ENCODE peak calls at places on chromosomes 13 and 19, in seven cellular contexts. M is stomach, L is cardiac muscle cell, P is GM23338, T is testis, D is neural progenitor cell, J is IMR-90. F is an unnamed sample.

GRCh38 chr13:24038846-24039330 is 121.6 kb upstream of the SPATA13 start:
- DNase-seq in T (no peak), D (no peak), L (peak), P (no peak), M (no peak), J (peak), F (no peak)

GRCh38 chr13:57740719-57741118 is 109.2 kb downstream of the PCDH17 start:
- DNase-seq in J (no peak), L (no peak), T (no peak), P (no peak), M (no peak), D (no peak), F (peak)

GRCh38 chr13:43546260-43546659 is 240.5 kb downstream of the ENOX1 start:
- DNase-seq in T (peak), D (peak), L (peak), P (no peak), M (no peak), J (no peak), F (peak)

GRCh38 chr19:16497042-16497441 is 848 bp downstream of the C19orf44 start:
- DNase-seq in J (no peak), P (no peak), T (no peak), L (no peak), M (no peak), D (no peak), F (no peak)

GRCh38 chr13:53648673-53649072 is 620.1 kb downstream of the OLFM4 start:
- DNase-seq in M (no peak), P (no peak), D (no peak), T (no peak), J (no peak), L (no peak), F (no peak)

GRCh38 chr19:38250821-38251563 is 5.2 kb downstream of the PPP1R14A start:
- DNase-seq in M (peak), L (peak), T (peak), J (no peak), P (peak), D (no peak), F (peak)

GRCh38 chr19:5006201-5006600 is 37.3 kb downstream of the KDM4B start:
- DNase-seq in J (peak), D (no peak), L (peak), T (no peak), P (no peak), M (no peak), F (no peak)

GRCh38 chr19:51274371-51274770 is 23.5 kb downstream of the SIGLECL1 start:
- DNase-seq in T (no peak), M (no peak), L (no peak), P (no peak), J (no peak), D (no peak), F (no peak)

GRCh38 chr13:43986395-43986794 is 106.7 kb downstream of the LACC1 start:
- DNase-seq in D (no peak), J (no peak), L (no peak), P (no peak), M (no peak), T (no peak), F (peak)

GRCh38 chr13:114286808-114287207 is 5.4 kb downstream of the UPF3A start:
- DNase-seq in P (no peak), T (no peak), D (no peak), L (no peak), J (peak), M (no peak), F (no peak)

GRCh38 chr19:13906525-13906904 is 514 bp downstream of the CC2D1A start:
- DNase-seq in L (no peak), M (peak), J (no peak), D (no peak), T (peak), P (peak), F (no peak)

GRCh38 chr19:38168632-38169031 is 55.4 kb downstream of the DPF1 start:
- DNase-seq in M (no peak), L (no peak), T (no peak), P (peak), J (no peak), D (no peak), F (no peak)

GRCh38 chr13:33676700-33677048 is 141.3 kb upstream of the RFC3 start:
- DNase-seq in M (peak), P (peak), T (peak), J (peak), D (no peak), L (peak), F (peak)

GRCh38 chr19:12884926-12885748 is 1.9 kb downstream of the KLF1 start:
- DNase-seq in L (peak), T (peak), D (peak), J (peak), P (peak), M (peak), F (peak)

GRCh38 chr13:74166286-74166685 is 32.1 kb upstream of the KLF12 start:
- DNase-seq in P (no peak), M (no peak), J (peak), T (no peak), D (no peak), L (no peak), F (no peak)

GRCh38 chr13:41971848-41972247 is 10.9 kb upstream of the VWA8 start:
- DNase-seq in J (no peak), M (no peak), P (no peak), D (no peak), T (no peak), L (no peak), F (no peak)

GRCh38 chr19:4970558-4971423 is 1.9 kb downstream of the KDM4B start:
- DNase-seq in L (peak), D (peak), T (peak), P (peak), J (no peak), M (peak), F (no peak)

GRCh38 chr19:13044160-13044853 is 49.0 kb downstream of the NFIX start:
- DNase-seq in P (no peak), D (no peak), M (no peak), J (peak), L (no peak), T (no peak), F (peak)

GRCh38 chr13:32905063-32905863 is 111.0 kb upstream of the KL start:
- DNase-seq in D (no peak), T (no peak), L (no peak), J (peak), P (peak), M (no peak), F (no peak)

GRCh38 chr13:43257765-43258164 is 234.4 kb downstream of the DNAJC15 start:
- DNase-seq in L (no peak), P (no peak), T (no peak), D (no peak), M (no peak), J (no peak), F (no peak)

GRCh38 chr13:32889986-32890565 is 126.1 kb upstream of the KL start:
- DNase-seq in M (no peak), P (no peak), T (no peak), D (no peak), L (no peak), J (no peak), F (no peak)

GRCh38 chr13:45280751-45281634 is 60.0 kb downstream of the TPT1 start:
- DNase-seq in J (peak), D (peak), P (peak), M (peak), L (peak), T (peak), F (peak)

GRCh38 chr13:29937836-29938235 is 87.4 kb upstream of the UBL3 start:
- DNase-seq in L (no peak), M (no peak), D (no peak), J (no peak), T (no peak), P (peak), F (no peak)

GRCh38 chr13:97202761-97203160 is 19.4 kb upstream of the MBNL2 start:
- DNase-seq in T (no peak), J (no peak), M (no peak), P (no peak), L (no peak), D (no peak), F (no peak)

GRCh38 chr19:49340069-49340864 is 5.1 kb downstream of the CD37 start:
- DNase-seq in D (peak), L (peak), T (peak), J (no peak), M (peak), P (peak), F (peak)

GRCh38 chr19:44607049-44607448 is 6.3 kb upstream of the IGSF23 start:
- DNase-seq in D (no peak), J (peak), M (no peak), T (no peak), L (no peak), P (no peak), F (no peak)

GRCh38 chr13:54742984-54743383 is 1714.4 kb downstream of the OLFM4 start:
- DNase-seq in D (no peak), P (no peak), M (no peak), L (no peak), J (no peak), T (no peak), F (no peak)

GRCh38 chr19:20999731-21000352 is 20.6 kb upstream of the ZNF430 start:
- DNase-seq in M (peak), L (peak), J (peak), T (peak), P (peak), D (peak), F (peak)

GRCh38 chr13:95553614-95554385 is 1.3 kb downstream of the CLDN10 start:
- DNase-seq in L (peak), D (peak), J (no peak), P (peak), T (no peak), M (no peak), F (no peak)

GRCh38 chr19:31071157-31071855 is 277.9 kb downstream of the TSHZ3 start:
- DNase-seq in M (no peak), T (no peak), J (no peak), P (peak), L (no peak), D (no peak), F (no peak)

GRCh38 chr19:35462476-35462953 is 14.5 kb downstream of the FFAR2 start:
- DNase-seq in T (no peak), D (no peak), P (no peak), J (no peak), L (no peak), M (no peak), F (no peak)
- H3K4me3 ChIP-seq in T (no peak), D (no peak), P (no peak), J (no peak), L (no peak), M (no peak), F (no peak)

DNA sequence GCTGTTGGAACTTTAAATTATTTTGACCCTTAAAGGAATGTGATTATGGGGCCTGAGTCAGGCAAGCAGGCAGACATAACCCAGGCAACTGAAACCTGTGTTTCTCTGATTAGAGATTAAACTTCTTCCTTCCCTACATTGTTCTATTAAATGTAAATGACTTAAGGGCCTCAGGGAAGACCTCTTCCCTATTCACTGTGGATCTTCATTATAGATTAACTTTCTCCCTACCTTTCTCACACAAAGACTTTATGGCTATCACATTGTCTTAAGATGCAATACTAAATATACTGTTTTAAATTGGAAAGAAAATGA is 8.8 kb upstream of the METTL21C start:
- DNase-seq in T (no peak), M (no peak), J (no peak), D (no peak), P (no peak), L (no peak), F (no peak)
- TF ChIP-seq CTCF in T (no peak), M (no peak), J (no peak), D (no peak), P (no peak), L (no peak), F (no peak)

GRCh38 chr19:39407394-39407643 is 672 bp downstream of the ZFP36 start:
- DNase-seq in P (no peak), L (no peak), T (no peak), D (no peak), M (no peak), J (no peak), F (no peak)
- H3K27ac ChIP-seq in P (peak), L (peak), T (peak), D (no peak), M (peak), J (peak), F (peak)

DNA sequence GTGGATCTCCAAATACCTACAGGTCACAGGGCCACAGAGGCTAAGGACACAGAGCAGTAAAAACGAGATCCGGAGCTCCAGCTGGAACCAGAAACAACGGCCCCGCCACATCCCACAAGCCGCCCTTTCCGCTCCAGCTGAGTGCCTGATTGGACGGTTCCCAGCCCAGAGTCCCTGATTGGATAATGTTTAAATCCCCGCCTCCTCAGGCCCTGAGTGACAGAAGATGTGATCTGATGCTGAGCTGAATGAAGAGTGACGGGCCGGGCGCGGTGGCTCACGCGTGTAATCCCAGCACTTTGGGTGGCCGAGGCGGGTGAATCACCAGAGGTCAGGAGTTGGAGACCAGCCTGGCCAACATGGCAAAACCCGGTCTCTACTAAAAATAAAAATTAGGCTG is at the start of gene ZNF99:
- DNase-seq in P (no peak), M (no peak), L (no peak), D (no peak), J (no peak), T (peak), F (peak)
- H3K4me3 ChIP-seq in P (no peak), M (peak), L (no peak), D (no peak), J (no peak), T (peak), F (peak)

DNA sequence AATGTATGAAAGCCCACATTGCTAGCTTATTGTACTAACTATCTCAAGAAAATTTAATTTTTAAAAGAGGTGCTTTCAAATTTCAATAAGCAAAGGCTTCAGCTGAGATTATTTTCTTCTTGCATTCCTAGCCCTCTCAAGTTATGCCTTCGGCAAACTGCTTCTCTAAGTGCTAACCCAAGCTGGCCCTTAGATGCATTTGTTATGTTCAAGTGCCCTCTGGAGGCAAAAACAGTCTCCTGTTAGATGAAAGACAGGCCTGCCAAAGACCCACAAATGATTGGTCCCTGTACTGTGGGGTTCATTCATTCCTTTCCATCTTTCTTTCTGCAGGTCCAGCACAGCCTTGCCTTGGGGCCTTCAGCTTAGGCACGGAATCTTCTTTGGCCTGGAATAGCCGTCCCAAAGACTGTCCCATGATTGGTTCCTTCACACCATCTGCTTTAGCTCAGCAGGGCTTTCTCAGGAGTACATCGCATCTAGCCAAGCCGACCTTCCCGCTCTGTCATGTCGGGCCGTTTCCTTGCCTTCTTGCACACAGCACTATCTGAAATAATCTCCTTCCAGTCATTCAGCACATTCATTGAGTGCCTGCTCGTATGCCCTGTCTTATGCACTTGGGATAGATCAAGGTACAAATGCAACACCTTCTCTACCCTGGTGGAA is 26.4 kb upstream of the TPTE2 start:
- DNase-seq in L (peak), T (peak), P (peak), D (no peak), J (peak), M (no peak), F (peak)
- TF ChIP-seq CTCF in L (peak), T (peak), P (peak), D (peak), J (peak), M (peak), F (peak)

GRCh38 chr13:110883539-110883938 is 31.3 kb downstream of the ANKRD10 start:
- DNase-seq in D (no peak), T (no peak), L (no peak), M (no peak), J (no peak), P (no peak), F (no peak)
- H3K27ac ChIP-seq in D (no peak), T (no peak), L (no peak), M (no peak), J (no peak), P (no peak), F (no peak)

GRCh38 chr19:1360818-1361461 is 22.8 kb upstream of the NDUFS7 start:
- DNase-seq in J (peak), D (peak), P (no peak), M (no peak), L (peak), T (peak), F (peak)
- H3K4me3 ChIP-seq in J (peak), D (peak), P (no peak), M (peak), L (no peak), T (no peak), F (peak)

GRCh38 chr13:106530907-106531520 is 4.4 kb downstream of the EFNB2 start:
- DNase-seq in D (peak), J (no peak), M (no peak), L (no peak), T (no peak), P (no peak), F (no peak)
- TF ChIP-seq CTCF in D (no peak), J (no peak), M (no peak), L (no peak), T (no peak), P (no peak), F (no peak)

GRCh38 chr13:40613954-40614353 is 52.5 kb downstream of the FOXO1 start:
- DNase-seq in D (no peak), L (no peak), M (no peak), P (no peak), J (no peak), T (no peak), F (no peak)

GRCh38 chr13:40611004-40611403 is 55.4 kb downstream of the FOXO1 start:
- DNase-seq in P (no peak), J (no peak), L (no peak), M (no peak), D (no peak), T (no peak), F (no peak)

GRCh38 chr13:40611635-40612422 is 54.6 kb downstream of the FOXO1 start:
- DNase-seq in D (no peak), L (no peak), M (no peak), J (no peak), T (no peak), P (no peak), F (no peak)

GRCh38 chr13:40615619-40616018 is 50.8 kb downstream of the FOXO1 start:
- DNase-seq in P (no peak), D (no peak), T (no peak), J (no peak), L (no peak), M (no peak), F (no peak)

DNA sequence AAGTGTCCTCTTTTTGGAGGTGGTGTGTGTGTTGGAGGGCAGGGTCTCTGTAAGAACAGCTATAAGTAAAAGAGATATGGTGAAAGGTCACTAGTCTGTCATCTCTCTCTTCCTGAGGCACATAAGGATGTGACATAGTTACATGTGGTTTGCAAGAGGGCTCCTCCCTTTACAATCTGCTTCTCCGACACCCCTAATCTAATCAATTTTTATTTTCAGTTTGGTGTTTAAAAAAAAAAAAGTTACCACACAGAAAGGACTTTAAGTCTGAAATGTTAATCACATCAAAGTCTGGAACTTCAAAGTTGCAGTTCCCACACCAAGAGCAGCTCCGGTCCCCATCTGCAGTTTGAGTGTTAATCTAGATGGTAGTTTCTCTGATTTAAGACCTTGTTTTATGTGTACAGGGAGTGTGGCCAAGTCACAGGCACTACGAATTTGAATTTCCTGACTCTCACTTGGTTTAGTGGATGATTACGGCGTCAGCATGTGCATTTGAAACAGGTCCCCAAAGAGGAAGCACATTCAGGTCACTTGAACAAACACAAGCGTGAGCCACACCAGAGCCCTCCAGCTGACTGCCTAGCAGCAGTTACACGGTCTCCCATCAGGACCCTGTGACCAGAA is 53.1 kb downstream of the FOXO1 start:
- DNase-seq in J (no peak), M (peak), P (no peak), L (no peak), T (no peak), D (no peak), F (peak)
- H3K27ac ChIP-seq in J (no peak), M (peak), P (peak), L (peak), T (no peak), D (no peak), F (peak)

GRCh38 chr13:49258097-49258796 is 10.5 kb downstream of the CDADC1 start:
- DNase-seq in L (no peak), D (no peak), P (no peak), T (no peak), J (no peak), M (no peak), F (no peak)
- H3K4me3 ChIP-seq in L (no peak), D (no peak), P (no peak), T (no peak), J (no peak), M (peak), F (peak)